ENCODE peak calls at places on chromosome 20, in four cellular contexts. L is tibial artery, J is ascending aorta, S is hepatocyte. Q is an unnamed sample. For H3K4me1, the result is how much of the 10 kb centered on the place peaks cover.

GRCh38 chr20:11891081-11891826 is 26.4 kb upstream of the BTBD3 start:
- DNase-seq in L (peak), J (no peak), S (peak), Q (peak)

GRCh38 chr20:53804920-53805894 is 211.6 kb upstream of the ZNF217 start:
- DNase-seq in L (no peak), J (no peak), S (no peak), Q (no peak)

GRCh38 chr20:17878069-17878911 is 90.3 kb downstream of the SNX5 start:
- DNase-seq in L (no peak), J (no peak), S (no peak), Q (no peak)

GRCh38 chr20:17014217-17014616 is 212.6 kb upstream of the PCSK2 start:
- DNase-seq in L (no peak), J (no peak), S (no peak), Q (no peak)

GRCh38 chr20:35511814-35512420 is 17.5 kb downstream of the C20orf173 start:
- DNase-seq in L (no peak), J (no peak), S (peak), Q (peak)

GRCh38 chr20:64261138-64261537 is 5.6 kb downstream of the PCMTD2 start:
- DNase-seq in L (no peak), J (no peak), S (peak), Q (no peak)

GRCh38 chr20:37283530-37284195 is 5.8 kb upstream of the MANBAL start:
- DNase-seq in L (no peak), J (no peak), S (peak), Q (no peak)

GRCh38 chr20:8476023-8476422 is 344.0 kb downstream of the PLCB1 start:
- DNase-seq in L (no peak), J (no peak), S (no peak), Q (no peak)

GRCh38 chr20:12936020-12936419 is 72.8 kb upstream of the SPTLC3 start:
- DNase-seq in L (no peak), J (no peak), S (no peak), Q (no peak)

GRCh38 chr20:60009826-60010616 is 51.8 kb downstream of the CDH26 start:
- DNase-seq in L (no peak), J (no peak), S (no peak), Q (no peak)

GRCh38 chr20:61780066-61780465 is 285.6 kb downstream of the TAF4 start:
- DNase-seq in L (no peak), J (no peak), S (no peak), Q (no peak)

GRCh38 chr20:15342987-15343639 is 1005.7 kb upstream of the FLRT3 start:
- DNase-seq in L (no peak), J (no peak), S (no peak), Q (no peak)

GRCh38 chr20:63309261-63310071 is 16.5 kb downstream of the COL20A1 start:
- DNase-seq in L (no peak), J (no peak), S (peak), Q (peak)

GRCh38 chr20:23147964-23148720 is 62.0 kb upstream of the CD93 start:
- DNase-seq in L (peak), J (peak), S (peak), Q (peak)

GRCh38 chr20:42975974-42976373 is 213.7 kb downstream of the PTPRT start:
- DNase-seq in L (no peak), J (no peak), S (no peak), Q (no peak)

GRCh38 chr20:34324541-34324940 is 21.4 kb upstream of the AHCY start:
- DNase-seq in L (no peak), J (no peak), S (no peak), Q (no peak)

GRCh38 chr20:60056345-60057122 is 98.3 kb downstream of the CDH26 start:
- DNase-seq in L (no peak), J (no peak), S (no peak), Q (no peak)

GRCh38 chr20:62622877-62623487 is 19.3 kb upstream of the SLCO4A1 start:
- DNase-seq in L (no peak), J (no peak), S (no peak), Q (no peak)

GRCh38 chr20:23622839-23623343 is 14.9 kb downstream of the CST3 start:
- DNase-seq in L (peak), J (peak), S (peak), Q (peak)

GRCh38 chr20:10448270-10449156 is 13.4 kb downstream of the SLX4IP start:
- DNase-seq in L (no peak), J (no peak), S (no peak), Q (no peak)

GRCh38 chr20:50472693-50473610 is 37.2 kb upstream of the PTPN1 start:
- DNase-seq in L (peak), J (no peak), S (no peak), Q (no peak)

GRCh38 chr20:4726710-4727391 is 5.1 kb downstream of the PRND start:
- DNase-seq in L (no peak), J (no peak), S (no peak), Q (peak)

GRCh38 chr20:25692499-25692898 is 4.2 kb downstream of the ZNF337 start:
- DNase-seq in L (no peak), J (no peak), S (no peak), Q (no peak)

GRCh38 chr20:57795347-57795697 is 85.5 kb upstream of the PMEPA1 start:
- DNase-seq in L (no peak), J (no peak), S (no peak), Q (no peak)

GRCh38 chr20:61912665-61913422 is 152.8 kb downstream of the TAF4 start:
- DNase-seq in L (no peak), J (no peak), S (no peak), Q (no peak)

GRCh38 chr20:40192083-40192482 is 497.0 kb downstream of the MAFB start:
- DNase-seq in L (no peak), J (no peak), S (no peak), Q (no peak)

GRCh38 chr20:3691306-3691705 is 9.5 kb upstream of the ADAM33 start:
- DNase-seq in L (no peak), J (no peak), S (no peak), Q (no peak)

GRCh38 chr20:35235881-35236280 is 9.4 kb downstream of the MMP24 start:
- DNase-seq in L (no peak), J (no peak), S (no peak), Q (no peak)

GRCh38 chr20:64104667-64105451 is 2.5 kb downstream of the NPBWR2 start:
- DNase-seq in L (peak), J (no peak), S (no peak), Q (peak)

GRCh38 chr20:50815162-50815989 is 20.5 kb downstream of the BCAS4 start:
- DNase-seq in L (peak), J (no peak), S (no peak), Q (peak)

GRCh38 chr20:9161308-9161707 is 92.4 kb downstream of the PLCB4 start:
- DNase-seq in L (no peak), J (no peak), S (no peak), Q (no peak)

GRCh38 chr20:44643596-44644383 is 7.7 kb downstream of the ADA start:
- DNase-seq in L (peak), J (peak), S (peak), Q (peak)

GRCh38 chr20:24503352-24503931 is 34.0 kb downstream of the SYNDIG1 start:
- DNase-seq in L (no peak), J (no peak), S (peak), Q (peak)

GRCh38 chr20:2206957-2207769 is 88.6 kb upstream of the TGM3 start:
- DNase-seq in L (peak), J (peak), S (peak), Q (peak)

GRCh38 chr20:25083773-25084615 is 2.1 kb upstream of the VSX1 start:
- DNase-seq in L (no peak), J (no peak), S (peak), Q (no peak)

GRCh38 chr20:43102394-43102793 is 87.3 kb downstream of the PTPRT start:
- DNase-seq in L (no peak), J (no peak), S (no peak), Q (no peak)

GRCh38 chr20:3047486-3048419 is 1.9 kb downstream of the MRPS26 start:
- DNase-seq in L (no peak), J (no peak), S (no peak), Q (no peak)

GRCh38 chr20:3161316-3162079 is 1.8 kb upstream of the FASTKD5 start:
- DNase-seq in L (no peak), J (no peak), S (no peak), Q (peak)

DNA sequence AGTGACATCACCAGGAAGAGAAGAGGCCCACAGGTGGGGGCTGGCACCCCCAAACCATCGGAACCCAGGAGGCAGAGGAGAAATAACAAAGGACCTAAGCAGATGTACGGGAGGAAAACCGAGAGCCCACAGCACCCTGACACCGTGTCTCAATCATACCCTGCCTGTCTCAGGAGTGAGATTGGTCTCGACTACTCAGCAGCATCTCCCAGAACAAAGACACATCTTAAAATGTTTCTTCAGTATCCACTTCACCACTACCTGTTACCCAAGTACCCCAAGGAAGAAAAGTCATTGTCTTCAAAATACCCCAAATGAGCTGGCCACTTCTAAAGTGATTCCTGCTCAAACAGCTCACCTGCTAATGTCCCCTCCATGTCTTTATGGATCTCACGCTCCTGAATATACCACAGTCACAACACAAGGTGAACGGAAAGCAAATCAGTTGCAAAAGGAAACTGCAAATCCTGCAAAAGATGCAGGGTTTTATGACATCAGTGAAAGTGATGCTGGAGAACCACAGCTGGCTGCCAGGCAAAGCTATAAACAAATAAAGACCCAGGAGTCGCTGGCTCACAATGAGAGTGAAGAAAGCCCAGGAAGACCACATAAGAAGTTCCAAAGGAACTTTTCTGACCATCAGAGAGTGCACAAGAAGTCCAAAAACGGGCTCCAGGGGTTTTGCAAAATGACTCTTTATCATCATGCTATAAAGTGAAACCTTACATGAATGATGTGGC is 44.1 kb downstream of the PREX1 start:
- DNase-seq in L (no peak), J (no peak), S (no peak), Q (no peak)
- H3K4me1 ChIP-seq in L (under half), J (under half), S (under half), Q (under half)

GRCh38 chr20:32578840-32579239 is 6.3 kb downstream of the NOL4L start:
- DNase-seq in L (no peak), J (no peak), S (no peak), Q (no peak)
- H3K4me1 ChIP-seq in L (under half), J (under half), S (under half), Q (under half)

GRCh38 chr20:396619-397431 is 11.3 kb upstream of the RBCK1 start:
- DNase-seq in L (no peak), J (no peak), S (no peak), Q (peak)

GRCh38 chr20:396252-396618 is 11.9 kb upstream of the RBCK1 start:
- DNase-seq in L (no peak), J (no peak), S (no peak), Q (no peak)

GRCh38 chr20:400121-400450 is 8.0 kb upstream of the RBCK1 start:
- DNase-seq in L (no peak), J (no peak), S (no peak), Q (no peak)

GRCh38 chr20:399182-399707 is 8.9 kb upstream of the RBCK1 start:
- DNase-seq in L (no peak), J (no peak), S (no peak), Q (no peak)

DNA sequence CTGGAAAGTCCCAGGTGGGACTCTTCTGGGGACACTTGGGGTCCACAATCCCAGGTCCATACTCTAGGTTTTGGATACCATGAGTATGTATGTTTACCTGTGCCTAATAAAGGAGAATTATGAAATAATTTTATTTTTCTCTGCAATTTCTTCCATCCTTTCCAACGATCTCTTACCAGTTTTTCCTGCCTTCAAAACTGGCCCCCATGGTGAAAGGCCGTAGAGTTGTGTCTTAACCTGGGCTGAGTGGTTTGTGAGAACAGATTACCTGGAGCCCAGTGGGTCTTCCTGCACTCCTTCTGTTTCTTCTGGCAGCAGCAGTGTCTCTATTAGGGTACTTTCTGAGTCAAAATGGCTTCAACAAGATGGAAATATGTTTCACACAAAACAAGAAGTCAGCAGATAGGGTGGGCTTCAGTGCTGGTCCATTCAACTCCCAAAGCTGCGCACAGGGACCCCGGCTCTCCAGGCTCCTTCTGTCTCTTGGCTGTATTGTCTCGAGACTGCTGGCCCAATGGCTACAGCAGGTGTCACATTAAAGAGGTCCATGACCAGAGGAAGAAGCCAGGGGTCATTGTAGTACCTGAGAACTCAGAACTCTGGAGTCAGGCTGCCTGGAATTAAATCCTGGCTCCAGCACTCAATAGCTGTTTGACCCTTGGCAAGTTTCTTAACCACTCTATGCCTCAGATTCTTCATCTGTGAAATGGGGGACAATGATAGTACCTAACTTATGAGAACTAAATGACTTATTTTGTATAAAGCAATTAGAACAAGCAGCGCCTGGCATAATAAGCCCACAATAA is 10.5 kb upstream of the RBCK1 start:
- DNase-seq in L (no peak), J (no peak), S (no peak), Q (peak)
- H3K4me1 ChIP-seq in L (under half), J (under half), S (under half), Q (under half)

GRCh38 chr20:55528482-55528881 is 476.8 kb downstream of the CBLN4 start:
- DNase-seq in L (no peak), J (no peak), S (no peak), Q (no peak)
- H3K4me1 ChIP-seq in L (under half), J (under half), S (under half), Q (under half)